ENCODE peak calls at places on chromosomes 16 and 17, in six cellular contexts. E is activated T-helper 1 cell treated with anti-CD3 and anti-CD28 coated beads, Interleukin-2, amount 50 U/mL, for 16 hours; S is HAP-1; X is activated naive CD8-positive, alpha-beta T cell treated with anti-CD3 and anti-CD28 coated beads, Interleukin-2, amount 50 U/mL, for 24 hours; C is left colon; L is ACHN. R is an unnamed sample.

GRCh38 chr17:1055751-1056645 is 59.1 kb downstream of the TIMM22 start:
- DNase-seq in S (peak), E (peak), L (peak), C (no peak), X (peak), R (peak)

GRCh38 chr16:77781091-77781490 is 7.3 kb upstream of the VAT1L start:
- DNase-seq in L (no peak), S (no peak), E (no peak), C (no peak), X (no peak), R (no peak)

GRCh38 chr17:34542700-34543336 is 36.6 kb upstream of the TMEM132E start:
- DNase-seq in L (peak), C (no peak), E (peak), X (peak), S (no peak), R (peak)

GRCh38 chr16:19382887-19383816 is 34.5 kb upstream of the TMC5 start:
- DNase-seq in E (no peak), S (no peak), C (no peak), X (no peak), L (no peak), R (no peak)

GRCh38 chr16:2752850-2753522 is 548 bp downstream of the SRRM2 start:
- DNase-seq in E (no peak), S (peak), C (peak), L (peak), X (peak), R (no peak)

GRCh38 chr17:77214743-77215142 is 74.0 kb downstream of the SEC14L1 start:
- DNase-seq in L (peak), E (no peak), C (peak), S (no peak), X (no peak), R (peak)

GRCh38 chr16:11380836-11381235 is 35.6 kb downstream of the RMI2 start:
- DNase-seq in C (no peak), L (no peak), E (no peak), S (no peak), X (no peak), R (no peak)

GRCh38 chr16:588639-588888 is 1.3 kb upstream of the RAB40C start:
- DNase-seq in L (peak), X (peak), E (peak), C (no peak), S (peak), R (no peak)

GRCh38 chr17:67994827-67995567 is 1.3 kb downstream of the C17orf58 start:
- DNase-seq in E (no peak), L (peak), S (peak), C (no peak), X (no peak), R (peak)